ENCODE peak calls at places on chromosomes 6 and 20, in ten cellular contexts. U, Y, A, L, V, Z, C, X, P and K are unnamed samples.

GRCh38 chr20:47360489-47361267 is 4.2 kb upstream of the ZMYND8 start:
- DNase-seq in U (peak), Y (no peak), A (peak), L (peak), V (peak), Z (peak), C (peak), X (no peak), P (peak), K (peak)

GRCh38 chr6:169363590-169363989 is 109.9 kb upstream of the THBS2 start:
- DNase-seq in U (no peak), Y (no peak), A (no peak), L (no peak), V (no peak), Z (peak), C (no peak), X (no peak), P (no peak), K (no peak)

GRCh38 chr6:3139090-3139903 is 18.0 kb downstream of the TUBB2A start:
- DNase-seq in U (no peak), Y (no peak), A (no peak), L (peak), V (no peak), Z (peak), C (peak), X (no peak), P (peak), K (peak)

GRCh38 chr6:2063547-2063946 is 181.9 kb downstream of the GMDS start:
- DNase-seq in U (no peak), Y (no peak), A (no peak), L (no peak), V (no peak), Z (no peak), C (no peak), X (no peak), P (no peak), K (no peak)

GRCh38 chr6:166766769-166767168 is 139.7 kb upstream of the RPS6KA2 start:
- DNase-seq in U (no peak), Y (no peak), A (no peak), L (no peak), V (no peak), Z (no peak), C (no peak), X (no peak), P (no peak), K (no peak)

GRCh38 chr20:40754372-40754943 is 65.4 kb upstream of the MAFB start:
- DNase-seq in U (no peak), Y (no peak), A (no peak), L (peak), V (no peak), Z (peak), C (no peak), X (no peak), P (peak), K (peak)

GRCh38 chr20:14997791-14998190 is 660.4 kb upstream of the FLRT3 start:
- DNase-seq in U (no peak), Y (no peak), A (no peak), L (no peak), V (no peak), Z (peak), C (peak), X (no peak), P (no peak), K (no peak)

GRCh38 chr20:64051532-64052325 is 2.3 kb upstream of the SOX18 start:
- DNase-seq in U (no peak), Y (no peak), A (no peak), L (no peak), V (no peak), Z (no peak), C (no peak), X (no peak), P (no peak), K (no peak)

GRCh38 chr6:1045239-1045638 is 266.7 kb upstream of the FOXQ1 start:
- DNase-seq in U (no peak), Y (no peak), A (no peak), L (no peak), V (no peak), Z (no peak), C (no peak), X (no peak), P (no peak), K (no peak)

GRCh38 chr20:56605597-56605996 is 23.5 kb upstream of the TFAP2C start:
- DNase-seq in U (no peak), Y (no peak), A (no peak), L (no peak), V (no peak), Z (no peak), C (peak), X (no peak), P (no peak), K (no peak)

GRCh38 chr6:69801225-69801624 is 4.4 kb upstream of the LMBRD1 start:
- DNase-seq in U (no peak), Y (no peak), A (no peak), L (no peak), V (no peak), Z (no peak), C (no peak), X (no peak), P (no peak), K (no peak)

GRCh38 chr6:144637535-144637934 is 352.4 kb downstream of the UTRN start:
- DNase-seq in U (no peak), Y (no peak), A (no peak), L (no peak), V (no peak), Z (no peak), C (no peak), X (no peak), P (no peak), K (no peak)

GRCh38 chr20:52379723-52380336 is 188.3 kb upstream of the ZFP64 start:
- DNase-seq in U (peak), Y (peak), A (peak), L (peak), V (no peak), Z (peak), C (peak), X (no peak), P (peak), K (no peak)

GRCh38 chr6:154341326-154341725 is 15.3 kb downstream of the IPCEF1 start:
- DNase-seq in U (no peak), Y (no peak), A (no peak), L (no peak), V (no peak), Z (peak), C (no peak), X (no peak), P (no peak), K (no peak)

GRCh38 chr6:83252717-83253116 is 59.6 kb downstream of the RWDD2A start:
- DNase-seq in U (no peak), Y (no peak), A (no peak), L (no peak), V (no peak), Z (peak), C (peak), X (no peak), P (no peak), K (no peak)

GRCh38 chr6:106558364-106558763 is 70.9 kb downstream of the RTN4IP1 start:
- DNase-seq in U (no peak), Y (no peak), A (no peak), L (no peak), V (no peak), Z (no peak), C (no peak), X (no peak), P (no peak), K (no peak)

GRCh38 chr6:149012040-149012545 is 265.3 kb downstream of the UST start:
- DNase-seq in U (no peak), Y (no peak), A (no peak), L (no peak), V (peak), Z (peak), C (peak), X (no peak), P (no peak), K (peak)

GRCh38 chr6:32439708-32440214 is at the start of gene HLA-DRA:
- DNase-seq in U (no peak), Y (no peak), A (no peak), L (no peak), V (no peak), Z (peak), C (peak), X (peak), P (no peak), K (peak)

GRCh38 chr20:3994125-3994524 is 21.2 kb downstream of the RNF24 start:
- DNase-seq in U (no peak), Y (no peak), A (no peak), L (no peak), V (no peak), Z (no peak), C (no peak), X (no peak), P (no peak), K (no peak)

GRCh38 chr6:51513891-51514290 is 573.5 kb downstream of the PKHD1 start:
- DNase-seq in U (no peak), Y (no peak), A (no peak), L (no peak), V (no peak), Z (no peak), C (peak), X (no peak), P (no peak), K (no peak)

GRCh38 chr6:69936674-69937363 is 70.5 kb downstream of the COL19A1 start:
- DNase-seq in U (no peak), Y (no peak), A (no peak), L (no peak), V (no peak), Z (peak), C (peak), X (no peak), P (no peak), K (no peak)

GRCh38 chr20:62387993-62388635 is 1.2 kb downstream of the RPS21 start:
- DNase-seq in U (no peak), Y (no peak), A (no peak), L (no peak), V (no peak), Z (no peak), C (no peak), X (no peak), P (peak), K (no peak)

GRCh38 chr20:18137412-18138265 is at the start of the genes KAT14 and PET117:
- DNase-seq in U (peak), Y (peak), A (peak), L (peak), V (peak), Z (peak), C (peak), X (peak), P (peak), K (peak)

GRCh38 chr20:46282669-46283068 is 25.6 kb downstream of the CDH22 start:
- DNase-seq in U (no peak), Y (no peak), A (no peak), L (no peak), V (no peak), Z (no peak), C (no peak), X (no peak), P (no peak), K (no peak)

GRCh38 chr20:48051810-48052491 is 266.7 kb upstream of the SULF2 start:
- DNase-seq in U (no peak), Y (no peak), A (no peak), L (no peak), V (peak), Z (peak), C (peak), X (no peak), P (no peak), K (no peak)

GRCh38 chr6:163494279-163494727 is 79.8 kb downstream of the QKI start:
- DNase-seq in U (no peak), Y (no peak), A (no peak), L (no peak), V (no peak), Z (peak), C (peak), X (no peak), P (no peak), K (no peak)

GRCh38 chr6:72619883-72620696 is 1.8 kb upstream of the KCNQ5 start:
- DNase-seq in U (peak), Y (peak), A (peak), L (no peak), V (no peak), Z (peak), C (peak), X (peak), P (peak), K (peak)

GRCh38 chr6:26340066-26340465 is 24.9 kb upstream of the BTN3A2 start:
- DNase-seq in U (no peak), Y (no peak), A (no peak), L (no peak), V (no peak), Z (no peak), C (no peak), X (no peak), P (no peak), K (no peak)

GRCh38 chr20:50673146-50673830 is 18.1 kb downstream of the RIPOR3 start:
- DNase-seq in U (no peak), Y (no peak), A (no peak), L (no peak), V (no peak), Z (no peak), C (peak), X (no peak), P (peak), K (no peak)

GRCh38 chr6:81401970-81402690 is 350.4 kb downstream of the TENT5A start:
- DNase-seq in U (no peak), Y (no peak), A (no peak), L (no peak), V (no peak), Z (peak), C (no peak), X (no peak), P (no peak), K (no peak)

GRCh38 chr6:55836481-55836880 is 38.9 kb downstream of the BMP5 start:
- DNase-seq in U (no peak), Y (no peak), A (no peak), L (peak), V (no peak), Z (no peak), C (no peak), X (no peak), P (no peak), K (no peak)

GRCh38 chr20:50399003-50399916 is 110.9 kb upstream of the PTPN1 start:
- DNase-seq in U (no peak), Y (no peak), A (peak), L (no peak), V (no peak), Z (peak), C (no peak), X (no peak), P (no peak), K (peak)

GRCh38 chr20:42949865-42950264 is 239.8 kb downstream of the PTPRT start:
- DNase-seq in U (no peak), Y (no peak), A (no peak), L (no peak), V (no peak), Z (no peak), C (no peak), X (no peak), P (no peak), K (no peak)

GRCh38 chr20:440148-440547 is 22.2 kb downstream of the TBC1D20 start:
- DNase-seq in U (no peak), Y (no peak), A (no peak), L (no peak), V (no peak), Z (no peak), C (no peak), X (no peak), P (no peak), K (no peak)